ENCODE peak calls at places on chromosomes 11 and 22, in four cellular contexts. A is Peyer's patch, G is anterior cingulate cortex, Z is nephron progenitor cell. M is an unnamed sample.

GRCh38 chr11:70159612-70160570 is 43.2 kb upstream of the FADD start:
- DNase-seq in A (no peak), G (no peak), Z (no peak), M (no peak)

GRCh38 chr11:10908215-10908990 is 50.5 kb upstream of the ZBED5 start:
- DNase-seq in A (no peak), G (no peak), Z (no peak), M (no peak)

GRCh38 chr11:70650075-70650909 is 252.0 kb downstream of the CTTN start:
- DNase-seq in A (peak; percentile 18), G (no peak), Z (peak; percentile 93), M (peak; percentile 91)

GRCh38 chr22:36362819-36363377 is 24.9 kb downstream of the MYH9 start:
- DNase-seq in A (no peak), G (no peak), Z (no peak), M (no peak)

GRCh38 chr11:23288001-23288783 is 427.9 kb upstream of the CCDC179 start:
- DNase-seq in A (no peak), G (no peak), Z (no peak), M (no peak)

GRCh38 chr11:72683782-72684200 is 9.6 kb upstream of the PDE2A start:
- DNase-seq in A (peak; percentile 67), G (peak; percentile 38), Z (peak; percentile 93), M (peak; percentile 92)

GRCh38 chr11:117747892-117748291 is 49.1 kb downstream of the DSCAML1 start:
- DNase-seq in A (no peak), G (no peak), Z (no peak), M (no peak)

GRCh38 chr22:32522237-32522636 is 47.6 kb downstream of the FBXO7 start:
- DNase-seq in A (no peak), G (no peak), Z (no peak), M (no peak)

GRCh38 chr11:73087730-73088129 is 54.4 kb downstream of the FCHSD2 start:
- DNase-seq in A (no peak), G (no peak), Z (no peak), M (no peak)

GRCh38 chr11:83702795-83703194 is 416.6 kb upstream of the CCDC90B start:
- DNase-seq in A (no peak), G (no peak), Z (no peak), M (no peak)

GRCh38 chr22:44091021-44091721 is 67.1 kb downstream of the PARVB start:
- DNase-seq in A (no peak), G (peak; percentile 10), Z (no peak), M (peak; percentile 32)

GRCh38 chr11:114208371-114208770 is 87.8 kb upstream of the NNMT start:
- DNase-seq in A (no peak), G (no peak), Z (no peak), M (no peak)

GRCh38 chr11:6563121-6563619 is 40.2 kb downstream of the RRP8 start:
- DNase-seq in A (no peak), G (no peak), Z (no peak), M (no peak)

GRCh38 chr11:117045196-117045595 is 53.0 kb downstream of the SIK3 start:
- DNase-seq in A (no peak), G (no peak), Z (peak; percentile 17), M (peak; percentile 22)

GRCh38 chr11:94738746-94739145 is 29.4 kb upstream of the AMOTL1 start:
- DNase-seq in A (no peak), G (no peak), Z (no peak), M (no peak)